ENCODE peak calls at places on chromosomes 11 and 22, in ten cellular contexts. X is T-cell, I is EH, Q is amygdala, R is PC-3, V is HEK293T, P is RCC 7860, U is pancreas, Z is lung microvascular endothelial cell, B is left ventricle myocardium inferior. K is an unnamed sample.

GRCh38 chr11:2534957-2535672 is 90.3 kb downstream of the KCNQ1 start:
- DNase-seq in X (no peak), I (no peak), Q (no peak), R (no peak), V (no peak), P (no peak), U (peak; percentile 12), Z (no peak), B (peak; percentile 11), K (no peak)

GRCh38 chr11:112941096-112941495 is 20.1 kb upstream of the NCAM1 start:
- DNase-seq in X (no peak), I (no peak), Q (no peak), R (no peak), V (no peak), P (no peak), U (no peak), Z (no peak), B (no peak), K (no peak)

GRCh38 chr11:38594881-38595280 is 1996.8 kb upstream of the RAG2 start:
- DNase-seq in X (no peak), I (no peak), Q (no peak), R (no peak), V (no peak), P (no peak), U (no peak), Z (peak; percentile 1), B (no peak), K (no peak)

GRCh38 chr11:35614949-35615569 is 3.2 kb upstream of the FJX1 start:
- DNase-seq in X (no peak), I (peak; percentile 37), Q (no peak), R (peak; percentile 80), V (no peak), P (no peak), U (no peak), Z (no peak), B (no peak), K (no peak)

GRCh38 chr11:121067453-121067852 is 33.6 kb upstream of the TECTA start:
- DNase-seq in X (no peak), I (no peak), Q (no peak), R (peak; percentile 95), V (no peak), P (no peak), U (no peak), Z (peak; percentile 27), B (no peak), K (no peak)

GRCh38 chr11:13942908-13943505 is 19.5 kb upstream of the SPON1 start:
- DNase-seq in X (no peak), I (peak; percentile 80), Q (no peak), R (peak; percentile 74), V (no peak), P (peak; percentile 35), U (no peak), Z (no peak), B (no peak), K (no peak)

GRCh38 chr11:70682056-70682455 is 283.7 kb downstream of the CTTN start:
- DNase-seq in X (no peak), I (no peak), Q (no peak), R (no peak), V (no peak), P (no peak), U (no peak), Z (no peak), B (no peak), K (no peak)

GRCh38 chr22:20607157-20607907 is 99.9 kb downstream of the MED15 start:
- DNase-seq in X (no peak), I (no peak), Q (no peak), R (no peak), V (no peak), P (no peak), U (no peak), Z (no peak), B (no peak), K (no peak)

GRCh38 chr11:64697663-64698375 is 25.2 kb downstream of the NRXN2 start:
- DNase-seq in X (no peak), I (no peak), Q (no peak), R (no peak), V (no peak), P (no peak), U (no peak), Z (no peak), B (no peak), K (no peak)

GRCh38 chr11:18010977-18011586 is 1.8 kb downstream of the SERGEF start:
- DNase-seq in X (no peak), I (no peak), Q (no peak), R (no peak), V (no peak), P (no peak), U (no peak), Z (no peak), B (no peak), K (no peak)

GRCh38 chr11:95035316-95035715 is 10.3 kb downstream of the KDM4E start:
- DNase-seq in X (no peak), I (no peak), Q (no peak), R (no peak), V (no peak), P (no peak), U (no peak), Z (no peak), B (no peak), K (no peak)

GRCh38 chr11:134069426-134069921 is 602 bp downstream of the JAM3 start:
- DNase-seq in X (no peak), I (peak; percentile 46), Q (no peak), R (no peak), V (peak; percentile 50), P (no peak), U (no peak), Z (peak; percentile 8), B (no peak), K (no peak)

GRCh38 chr11:102513869-102514268 is 16.7 kb downstream of the MMP7 start:
- DNase-seq in X (no peak), I (peak; percentile 53), Q (no peak), R (no peak), V (no peak), P (no peak), U (no peak), Z (no peak), B (no peak), K (no peak)

GRCh38 chr11:86386791-86387190 is 12.1 kb downstream of the CCDC81 start:
- DNase-seq in X (no peak), I (peak; percentile 18), Q (no peak), R (no peak), V (no peak), P (no peak), U (no peak), Z (no peak), B (no peak), K (no peak)

GRCh38 chr11:10317281-10317755 is 12.4 kb downstream of the ADM start:
- DNase-seq in X (no peak), I (no peak), Q (no peak), R (no peak), V (no peak), P (no peak), U (no peak), Z (no peak), B (no peak), K (no peak)

GRCh38 chr22:20868225-20868944 is 9.6 kb downstream of the SNAP29 start:
- DNase-seq in X (no peak), I (no peak), Q (no peak), R (no peak), V (no peak), P (no peak), U (no peak), Z (no peak), B (no peak), K (no peak)

GRCh38 chr22:21568207-21569075 is 927 bp downstream of the UBE2L3 start:
- DNase-seq in X (no peak), I (peak; percentile 57), Q (no peak), R (no peak), V (no peak), P (peak; percentile 22), U (peak; percentile 29), Z (peak; percentile 52), B (peak; percentile 19), K (no peak)

GRCh38 chr11:111586305-111586915 is 15.8 kb upstream of the SIK2 start:
- DNase-seq in X (peak; percentile 10), I (peak; percentile 57), Q (no peak), R (peak; percentile 85), V (peak; percentile 32), P (peak; percentile 78), U (peak; percentile 32), Z (peak; percentile 75), B (no peak), K (no peak)

GRCh38 chr22:32822188-32822877 is 20.8 kb downstream of the TIMP3 start:
- DNase-seq in X (no peak), I (no peak), Q (no peak), R (no peak), V (no peak), P (no peak), U (no peak), Z (peak; percentile 74), B (no peak), K (no peak)

GRCh38 chr11:92854952-92855351 is 114.5 kb upstream of the MTNR1B start:
- DNase-seq in X (no peak), I (no peak), Q (no peak), R (no peak), V (no peak), P (no peak), U (no peak), Z (no peak), B (no peak), K (no peak)

GRCh38 chr11:73951797-73952196 is 971 bp downstream of the DNAJB13 start:
- DNase-seq in X (no peak), I (no peak), Q (no peak), R (peak; percentile 66), V (no peak), P (no peak), U (no peak), Z (no peak), B (no peak), K (no peak)

GRCh38 chr11:119782673-119783072 is 53.7 kb upstream of the NECTIN1 start:
- DNase-seq in X (no peak), I (peak; percentile 26), Q (no peak), R (no peak), V (no peak), P (no peak), U (no peak), Z (no peak), B (no peak), K (no peak)

GRCh38 chr11:18294862-18295261 is 27.1 kb downstream of the HPS5 start:
- DNase-seq in X (no peak), I (no peak), Q (no peak), R (no peak), V (no peak), P (no peak), U (no peak), Z (no peak), B (no peak), K (no peak)

GRCh38 chr11:82936261-82936660 is 34.7 kb downstream of the DDIAS start:
- DNase-seq in X (no peak), I (no peak), Q (no peak), R (peak; percentile 86), V (no peak), P (no peak), U (no peak), Z (peak; percentile 46), B (no peak), K (no peak)

GRCh38 chr11:1540074-1540473 is 32.0 kb downstream of the DUSP8 start:
- DNase-seq in X (no peak), I (no peak), Q (no peak), R (no peak), V (no peak), P (no peak), U (no peak), Z (no peak), B (no peak), K (no peak)

GRCh38 chr11:74686792-74687191 is 44.4 kb downstream of the CHRDL2 start:
- DNase-seq in X (no peak), I (peak; percentile 67), Q (no peak), R (peak; percentile 42), V (no peak), P (no peak), U (no peak), Z (no peak), B (no peak), K (no peak)

GRCh38 chr22:20053407-20054033 is 26.5 kb upstream of the DGCR8 start:
- DNase-seq in X (no peak), I (no peak), Q (no peak), R (no peak), V (no peak), P (no peak), U (no peak), Z (no peak), B (no peak), K (no peak)